ENCODE peak calls at places on chromosomes 3 and 15, in ten cellular contexts. B is lower leg skin, S is upper lobe of left lung, E is NB4, C is HepG2, G is BJ, K is endodermal cell, O is AG10803, L is heart right ventricle, D is AG04450. T is an unnamed sample.

GRCh38 chr15:69469467-69470191 is 17.0 kb downstream of the RPLP1 start:
- DNase-seq in K (peak), B (peak), C (no peak), L (no peak), E (no peak), G (no peak), S (no peak), O (no peak), D (no peak), T (no peak)

GRCh38 chr3:127194601-127195187 is 1.8 kb downstream of the PRR23E start:
- DNase-seq in C (no peak), E (no peak), D (no peak), B (peak), L (no peak), K (no peak), G (no peak), O (no peak), S (no peak), T (no peak)

GRCh38 chr15:33654859-33655258 is 313.4 kb upstream of the CHRM5 start:
- DNase-seq in O (peak), C (no peak), B (no peak), E (no peak), S (no peak), G (no peak), D (no peak), L (no peak), K (peak), T (no peak)

GRCh38 chr3:175020101-175020500 is 161.0 kb downstream of the NAALADL2 start:
- DNase-seq in C (no peak), D (no peak), L (no peak), B (no peak), K (no peak), S (no peak), O (peak), G (peak), E (no peak), T (no peak)

GRCh38 chr3:99669879-99670555 is 31.6 kb downstream of the COL8A1 start:
- DNase-seq in O (peak), E (no peak), L (no peak), G (no peak), B (no peak), K (no peak), D (no peak), S (no peak), C (no peak), T (no peak)

GRCh38 chr3:71942432-71942831 is 157.5 kb upstream of the PROK2 start:
- DNase-seq in B (no peak), S (no peak), G (no peak), E (no peak), O (no peak), L (no peak), C (no peak), K (peak), D (no peak), T (no peak)

GRCh38 chr3:57837686-57838085 is 81.6 kb downstream of the SLMAP start:
- DNase-seq in L (no peak), K (no peak), S (no peak), O (no peak), E (no peak), G (no peak), C (no peak), B (no peak), D (no peak), T (no peak)

GRCh38 chr15:78034495-78035191 is 42.9 kb downstream of the TBC1D2B start:
- DNase-seq in L (no peak), G (no peak), D (no peak), O (no peak), C (no peak), K (no peak), S (peak), B (peak), E (peak), T (peak)

GRCh38 chr15:66388576-66388975 is 1.9 kb downstream of the MAP2K1 start:
- DNase-seq in B (no peak), C (no peak), O (no peak), K (no peak), G (no peak), S (no peak), E (no peak), L (no peak), D (no peak), T (peak)

GRCh38 chr3:189502676-189503257 is 128.4 kb upstream of the TP63 start:
- DNase-seq in C (no peak), E (no peak), G (no peak), B (no peak), S (no peak), K (no peak), D (no peak), O (no peak), L (no peak), T (no peak)

GRCh38 chr3:21356402-21356801 is 394.6 kb downstream of the ZNF385D start:
- DNase-seq in S (no peak), E (no peak), C (no peak), G (peak), D (no peak), K (no peak), O (peak), L (no peak), B (no peak), T (no peak)

GRCh38 chr3:161415506-161416231 is 44.4 kb upstream of the SPTSSB start:
- DNase-seq in L (no peak), S (peak), D (peak), B (no peak), O (peak), E (no peak), K (no peak), C (no peak), G (peak), T (no peak)

GRCh38 chr3:33718595-33718907 is 497 bp upstream of the CLASP2 start:
- DNase-seq in O (no peak), G (no peak), C (no peak), K (no peak), B (no peak), E (no peak), D (no peak), L (peak), S (no peak), T (no peak)

GRCh38 chr3:10334461-10334860 is 13.5 kb upstream of the SEC13 start:
- DNase-seq in B (no peak), D (no peak), K (peak), E (no peak), C (no peak), L (no peak), G (no peak), S (no peak), O (peak), T (no peak)

GRCh38 chr3:23174426-23175039 is 28.6 kb upstream of the UBE2E2 start:
- DNase-seq in K (peak), L (peak), C (no peak), B (no peak), E (no peak), S (no peak), G (no peak), D (no peak), O (no peak), T (no peak)

GRCh38 chr3:104133630-104134029 is 1233.1 kb upstream of the ALCAM start:
- DNase-seq in L (no peak), B (no peak), E (no peak), O (no peak), K (peak), D (no peak), S (no peak), G (no peak), C (no peak), T (no peak)

GRCh38 chr3:184259396-184259877 is 1.9 kb downstream of the CAMK2N2 start:
- DNase-seq in K (no peak), B (no peak), C (no peak), D (no peak), S (no peak), E (no peak), G (no peak), O (no peak), L (no peak), T (no peak)

GRCh38 chr3:73500321-73500720 is 124.4 kb downstream of the PDZRN3 start:
- DNase-seq in C (no peak), E (no peak), B (no peak), K (no peak), L (no peak), D (no peak), S (no peak), G (no peak), O (peak), T (no peak)

GRCh38 chr3:16633948-16634347 is 28.7 kb upstream of the DAZL start:
- DNase-seq in G (no peak), O (no peak), D (no peak), K (no peak), L (no peak), C (no peak), S (no peak), B (no peak), E (no peak), T (peak)

GRCh38 chr3:17730318-17730967 is 12.0 kb downstream of the TBC1D5 start:
- DNase-seq in L (no peak), C (peak), S (peak), G (no peak), K (no peak), B (no peak), E (peak), O (no peak), D (peak), T (no peak)

GRCh38 chr3:195153121-195153520 is 117.8 kb downstream of the XXYLT1 start:
- DNase-seq in K (peak), E (peak), S (no peak), D (no peak), L (peak), B (no peak), O (peak), C (no peak), G (no peak), T (no peak)

GRCh38 chr3:182618085-182618732 is 175.1 kb upstream of the ATP11B start:
- DNase-seq in D (no peak), K (no peak), S (no peak), G (no peak), L (no peak), O (peak), B (no peak), E (peak), C (peak), T (peak)

GRCh38 chr3:138049157-138049919 is 39.4 kb downstream of the CLDN18 start:
- DNase-seq in O (peak), K (peak), S (no peak), D (peak), C (no peak), G (peak), E (no peak), L (no peak), B (no peak), T (peak)
- TF ChIP-seq CTCF in O (no peak), K (peak), S (no peak), D (peak), C (peak), G (no peak), E (no peak), L (no peak), B (no peak), T (no peak)

DNA sequence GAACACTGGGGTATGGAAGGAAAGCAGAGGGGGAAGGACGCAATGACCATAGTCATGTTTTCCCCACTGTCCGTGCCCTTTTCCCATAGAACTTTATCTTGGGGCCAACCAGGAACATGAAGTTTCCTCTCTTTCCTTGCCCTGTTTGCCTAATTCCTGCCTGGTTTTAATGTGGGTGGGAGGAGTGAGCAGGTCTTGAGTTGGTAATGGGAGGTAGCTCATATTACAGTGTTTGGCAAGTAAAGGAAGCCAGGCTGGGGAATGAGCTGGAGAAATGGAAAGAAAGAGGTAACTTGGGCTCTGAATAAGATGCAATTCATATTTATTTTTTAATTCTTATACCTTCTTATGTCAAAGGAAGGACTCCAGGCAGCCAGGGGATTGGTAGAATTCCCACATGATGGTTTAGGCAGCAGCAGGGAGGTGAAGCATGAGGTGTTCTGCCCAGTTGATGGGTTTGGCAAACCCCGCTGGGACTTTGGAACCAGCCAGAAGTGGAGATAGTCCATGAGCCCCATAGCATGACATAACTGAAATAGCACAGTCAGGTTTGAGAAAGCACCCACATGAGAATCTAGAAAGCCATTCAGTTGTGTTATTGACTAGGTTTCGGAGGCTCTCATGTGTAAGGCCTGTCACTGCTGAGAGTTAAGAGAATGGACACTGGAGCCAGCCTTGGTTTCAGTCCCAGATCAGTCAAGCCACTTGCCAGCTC is 60.0 kb downstream of the CCK start:
- DNase-seq in B (no peak), S (peak), O (no peak), L (no peak), D (no peak), G (no peak), C (no peak), K (no peak), E (no peak), T (peak)
- H3K4me3 ChIP-seq in B (no peak), S (no peak), O (no peak), L (no peak), D (no peak), G (no peak), C (no peak), K (no peak), E (no peak), T (no peak)

GRCh38 chr3:42014949-42015533 is 53.1 kb upstream of the ULK4 start:
- DNase-seq in B (peak), L (peak), C (peak), G (no peak), O (peak), K (peak), D (no peak), E (peak), S (peak), T (peak)

GRCh38 chr3:42012935-42013651 is 51.2 kb upstream of the ULK4 start:
- DNase-seq in K (peak), E (peak), G (no peak), S (peak), D (no peak), L (peak), O (peak), B (peak), C (peak), T (peak)

GRCh38 chr3:42012378-42012934 is 50.6 kb upstream of the ULK4 start:
- DNase-seq in S (no peak), K (no peak), C (no peak), O (no peak), G (no peak), L (no peak), D (no peak), B (peak), E (no peak), T (no peak)

GRCh38 chr3:42013652-42014442 is 51.9 kb upstream of the ULK4 start:
- DNase-seq in B (peak), O (no peak), E (peak), C (no peak), D (no peak), S (peak), L (peak), K (peak), G (no peak), T (peak)

DNA sequence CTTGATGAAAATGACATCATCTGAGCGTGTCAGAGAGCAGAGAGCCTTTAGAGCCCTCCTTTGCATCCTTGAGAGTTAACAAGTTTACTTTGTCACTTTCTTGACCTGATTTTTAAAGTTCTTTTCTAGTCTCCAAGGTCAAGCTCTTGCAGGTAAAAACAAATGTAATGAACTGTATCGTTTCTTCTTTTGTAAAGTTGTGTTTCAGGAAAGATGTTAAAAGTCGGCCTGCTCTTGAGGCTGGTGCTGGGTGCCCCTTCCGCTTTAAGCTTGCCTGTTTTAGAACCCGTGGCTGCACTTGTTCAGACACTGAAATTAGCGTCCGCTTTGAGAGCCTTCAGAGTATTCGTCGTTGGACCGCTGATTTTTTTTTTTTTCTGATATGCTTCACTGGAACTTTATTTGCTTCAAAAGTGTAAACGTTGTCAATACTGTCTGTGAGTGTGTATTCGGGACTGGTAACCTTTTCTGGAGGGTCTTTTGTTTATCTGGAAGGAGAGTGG is 52.6 kb upstream of the ULK4 start:
- DNase-seq in L (no peak), S (peak), G (no peak), K (peak), C (no peak), B (no peak), E (peak), D (no peak), O (no peak), T (peak)
- TF ChIP-seq CTCF in L (no peak), S (no peak), G (no peak), K (no peak), C (no peak), B (no peak), E (no peak), D (no peak), O (no peak), T (no peak)

GRCh38 chr15:25346371-25346770 is 92.5 kb downstream of the UBE3A start:
- DNase-seq in D (no peak), S (no peak), G (no peak), L (no peak), E (no peak), C (no peak), B (no peak), O (no peak), K (no peak), T (no peak)
- H3K4me3 ChIP-seq in D (no peak), S (no peak), G (no peak), L (no peak), E (no peak), C (no peak), B (no peak), O (no peak), K (no peak), T (no peak)

GRCh38 chr15:57541805-57542504 is 49.7 kb upstream of the MYZAP start:
- DNase-seq in G (peak), O (peak), C (peak), S (no peak), D (peak), B (peak), L (peak), E (peak), K (peak), T (peak)
- TF ChIP-seq CTCF in G (peak), O (peak), C (peak), S (peak), D (peak), B (no peak), L (peak), E (peak), K (peak), T (peak)